ENCODE peak calls at places on chromosomes 6 and 20, in eight cellular contexts. X is amygdala, S is cardiac fibroblast, L is coronary artery, E is A673, U is fibroblast of mammary gland, V is fibroblast of lung, T is MCF 10A. G is an unnamed sample.

GRCh38 chr6:170163405-170164170 is 127.3 kb downstream of the DLL1 start:
- DNase-seq in X (no peak), S (no peak), L (no peak), E (no peak), U (no peak), V (no peak), T (no peak), G (no peak)

GRCh38 chr6:5378331-5378730 is 117.0 kb downstream of the FARS2 start:
- DNase-seq in X (no peak), S (no peak), L (no peak), E (peak; percentile 26), U (no peak), V (no peak), T (no peak), G (no peak)

GRCh38 chr20:17403496-17403895 is 127.7 kb downstream of the BFSP1 start:
- DNase-seq in X (no peak), S (no peak), L (no peak), E (no peak), U (no peak), V (no peak), T (no peak), G (no peak)

GRCh38 chr20:58892126-58892931 is 39.8 kb downstream of the GNAS start:
- DNase-seq in X (peak; percentile 51), S (peak; percentile 65), L (peak; percentile 83), E (peak; percentile 84), U (peak; percentile 56), V (peak; percentile 73), T (peak; percentile 55), G (peak; percentile 68)

GRCh38 chr6:131293472-131293911 is 158.2 kb downstream of the AKAP7 start:
- DNase-seq in X (no peak), S (no peak), L (no peak), E (no peak), U (no peak), V (no peak), T (no peak), G (no peak)

GRCh38 chr20:45436732-45437485 is 21.0 kb downstream of the PIGT start:
- DNase-seq in X (peak; percentile 83), S (peak; percentile 89), L (peak; percentile 92), E (peak; percentile 90), U (peak; percentile 75), V (peak; percentile 70), T (peak; percentile 82), G (peak; percentile 90)

GRCh38 chr6:108966855-108967755 is 118.9 kb downstream of the ARMC2 start:
- DNase-seq in X (no peak), S (peak; percentile 69), L (no peak), E (peak; percentile 56), U (peak; percentile 52), V (peak; percentile 65), T (peak; percentile 69), G (peak; percentile 85)

GRCh38 chr20:58986968-58987517 is 6.0 kb downstream of the NELFCD start:
- DNase-seq in X (no peak), S (no peak), L (peak; percentile 8), E (no peak), U (no peak), V (no peak), T (no peak), G (no peak)

GRCh38 chr6:27247133-27247836 is at the start of gene PRSS16:
- DNase-seq in X (no peak), S (no peak), L (no peak), E (no peak), U (no peak), V (no peak), T (no peak), G (no peak)

GRCh38 chr6:73308712-73309533 is 45.2 kb downstream of the DPPA5 start:
- DNase-seq in X (no peak), S (peak; percentile 35), L (no peak), E (peak; percentile 50), U (peak; percentile 22), V (peak; percentile 27), T (peak; percentile 42), G (no peak)

GRCh38 chr6:88813045-88813444 is 150.4 kb downstream of the RNGTT start:
- DNase-seq in X (no peak), S (no peak), L (no peak), E (no peak), U (peak; percentile 4), V (no peak), T (no peak), G (peak; percentile 47)

GRCh38 chr6:108656834-108657233 is 96.1 kb downstream of the FOXO3 start:
- DNase-seq in X (no peak), S (no peak), L (no peak), E (no peak), U (no peak), V (no peak), T (no peak), G (no peak)

GRCh38 chr20:21453676-21454075 is 56.4 kb upstream of the NKX2-4 start:
- DNase-seq in X (no peak), S (no peak), L (no peak), E (no peak), U (no peak), V (no peak), T (no peak), G (no peak)

GRCh38 chr6:131657630-131658111 is 20.6 kb downstream of the ENPP3 start:
- DNase-seq in X (no peak), S (peak; percentile 8), L (no peak), E (no peak), U (peak; percentile 75), V (peak; percentile 95), T (peak; percentile 9), G (peak; percentile 19)

GRCh38 chr20:52476074-52476751 is 284.6 kb upstream of the ZFP64 start:
- DNase-seq in X (no peak), S (no peak), L (no peak), E (no peak), U (no peak), V (no peak), T (no peak), G (no peak)

GRCh38 chr20:32535953-32536823 is 48.9 kb downstream of the NOL4L start:
- DNase-seq in X (peak; percentile 60), S (no peak), L (no peak), E (peak; percentile 84), U (no peak), V (no peak), T (no peak), G (peak; percentile 47)

GRCh38 chr20:49381558-49382493 is 100.6 kb downstream of the KCNB1 start:
- DNase-seq in X (peak; percentile 72), S (peak; percentile 87), L (peak; percentile 85), E (peak; percentile 45), U (peak; percentile 59), V (peak; percentile 63), T (peak; percentile 96), G (peak; percentile 51)